ENCODE peak calls at places on chromosomes 7 and 10, in four cellular contexts. P is activated CD8-positive, alpha-beta T cell treated with anti-CD3 and anti-CD28 coated beads for 36 hours; C is suprapubic skin; A is upper lobe of right lung. D is an unnamed sample.

GRCh38 chr10:127875916-127876315 is 16.8 kb downstream of the CLRN3 start:
- DNase-seq in P (no peak), C (no peak), A (no peak), D (no peak)

GRCh38 chr7:92092210-92092609 is 42.1 kb downstream of the CYP51A1 start:
- DNase-seq in P (no peak), C (no peak), A (no peak), D (no peak)

GRCh38 chr10:120204877-120205276 is 252.2 kb upstream of the PLPP4 start:
- DNase-seq in P (no peak), C (no peak), A (no peak), D (no peak)

GRCh38 chr10:5094265-5095205 is at the start of gene AKR1C3:
- DNase-seq in P (no peak), C (no peak), A (no peak), D (no peak)

GRCh38 chr10:98029149-98030092 is 1.0 kb downstream of the CRTAC1 start:
- DNase-seq in P (no peak), C (no peak), A (no peak), D (no peak)

GRCh38 chr10:70907619-70908425 is 19.5 kb upstream of the PCBD1 start:
- DNase-seq in P (no peak), C (no peak), A (peak), D (no peak)

GRCh38 chr10:102150970-102151773 is 1.0 kb upstream of the NOLC1 start:
- DNase-seq in P (no peak), C (no peak), A (no peak), D (no peak)

GRCh38 chr7:148883233-148884048 is 650 bp downstream of the EZH2 start:
- DNase-seq in P (peak), C (peak), A (peak), D (peak)

GRCh38 chr10:63331586-63331985 is 134.2 kb downstream of the JMJD1C start:
- DNase-seq in P (no peak), C (no peak), A (no peak), D (no peak)

GRCh38 chr7:2820508-2820934 is 23.6 kb downstream of the GNA12 start:
- DNase-seq in P (no peak), C (peak), A (peak), D (no peak)

GRCh38 chr7:50723888-50724287 is 58.8 kb downstream of the GRB10 start:
- DNase-seq in P (no peak), C (no peak), A (no peak), D (no peak)

GRCh38 chr10:7302393-7303054 is 108.3 kb downstream of the SFMBT2 start:
- DNase-seq in P (no peak), C (no peak), A (no peak), D (no peak)

GRCh38 chr10:71696635-71697326 is 22.8 kb downstream of the C10orf105 start:
- DNase-seq in P (peak), C (no peak), A (peak), D (no peak)

GRCh38 chr7:48096273-48096672 is 7.2 kb downstream of the UPP1 start:
- DNase-seq in P (peak), C (no peak), A (no peak), D (no peak)

GRCh38 chr7:104627516-104627915 is 299.1 kb downstream of the LHFPL3 start:
- DNase-seq in P (peak), C (no peak), A (no peak), D (no peak)

GRCh38 chr10:80938920-80939319 is 401.2 kb downstream of the SH2D4B start:
- DNase-seq in P (no peak), C (no peak), A (no peak), D (no peak)

GRCh38 chr10:114356786-114357588 is 47.3 kb downstream of the AFAP1L2 start:
- DNase-seq in P (no peak), C (no peak), A (no peak), D (no peak)

GRCh38 chr10:26571655-26572054 is 125.8 kb upstream of the PDSS1 start:
- DNase-seq in P (no peak), C (no peak), A (no peak), D (no peak)

GRCh38 chr10:110918633-110919348 is at the start of gene BBIP1:
- DNase-seq in P (no peak), C (no peak), A (no peak), D (peak)

GRCh38 chr7:151008511-151009323 is 15.6 kb downstream of the ATG9B start:
- DNase-seq in P (peak), C (no peak), A (peak), D (no peak)

GRCh38 chr10:576130-576465 is 113.4 kb downstream of the DIP2C start:
- DNase-seq in P (no peak), C (no peak), A (no peak), D (no peak)

GRCh38 chr10:48948631-48949030 is 9.0 kb upstream of the LRRC18 start:
- DNase-seq in P (no peak), C (no peak), A (no peak), D (no peak)

GRCh38 chr7:66326501-66327180 is 121.5 kb downstream of the TPST1 start:
- DNase-seq in P (no peak), C (no peak), A (no peak), D (no peak)

GRCh38 chr10:12181065-12181775 is 14.5 kb downstream of the NUDT5 start:
- DNase-seq in P (peak), C (no peak), A (peak), D (no peak)

GRCh38 chr10:26334932-26335573 is 103.1 kb upstream of the APBB1IP start:
- DNase-seq in P (peak), C (peak), A (no peak), D (no peak)

GRCh38 chr7:44564606-44565005 is 9.1 kb downstream of the DDX56 start:
- DNase-seq in P (no peak), C (no peak), A (no peak), D (peak)

GRCh38 chr7:150567168-150567567 is at the start of gene GIMAP4:
- DNase-seq in P (peak), C (no peak), A (no peak), D (no peak)

GRCh38 chr7:158812684-158813083 is 16.6 kb downstream of the ESYT2 start:
- DNase-seq in P (peak), C (no peak), A (no peak), D (no peak)

GRCh38 chr10:26090762-26091161 is 125.8 kb upstream of the GAD2 start:
- DNase-seq in P (no peak), C (no peak), A (no peak), D (peak)

GRCh38 chr7:156818133-156818532 is 74.8 kb downstream of the LMBR1 start:
- DNase-seq in P (no peak), C (no peak), A (no peak), D (no peak)

GRCh38 chr7:156816943-156817572 is 75.9 kb downstream of the LMBR1 start:
- DNase-seq in P (no peak), C (no peak), A (no peak), D (no peak)

GRCh38 chr7:156823441-156823840 is 69.5 kb downstream of the LMBR1 start:
- DNase-seq in P (no peak), C (no peak), A (no peak), D (no peak)

GRCh38 chr7:156819733-156820295 is 73.2 kb downstream of the LMBR1 start:
- DNase-seq in P (no peak), C (no peak), A (no peak), D (no peak)

DNA sequence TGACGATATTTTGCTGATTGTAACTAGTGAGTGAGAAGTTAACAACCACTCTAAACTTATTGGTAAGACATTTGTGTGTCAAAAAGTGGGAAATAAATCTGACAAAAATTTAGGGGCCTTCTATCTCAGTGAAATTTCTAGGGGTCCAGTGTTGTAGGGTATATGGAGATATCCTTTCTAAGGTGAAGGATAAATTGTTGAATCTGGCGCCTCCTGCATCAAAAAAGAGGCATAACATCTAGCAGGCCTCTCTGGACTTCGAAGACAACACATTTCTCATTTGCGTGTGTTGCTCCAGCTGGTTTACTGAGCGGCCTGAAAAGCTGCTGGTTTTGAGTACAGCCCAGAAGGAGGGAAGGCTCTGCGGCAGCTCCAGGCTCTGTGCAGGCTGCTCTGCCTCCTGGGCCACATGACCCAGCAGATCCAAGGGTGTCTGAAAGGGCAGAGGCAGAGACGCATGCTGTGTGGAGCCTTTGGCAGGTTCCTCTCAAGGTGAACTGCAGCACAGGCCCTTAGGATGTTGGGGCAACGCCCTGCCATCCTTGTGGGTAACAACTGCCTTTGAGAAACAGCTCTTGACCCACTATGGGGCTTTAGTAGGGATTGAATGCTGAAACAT is 72.4 kb downstream of the LMBR1 start:
- DNase-seq in P (no peak), C (no peak), A (no peak), D (no peak)
- TF ChIP-seq CTCF in P (peak), C (no peak), A (peak), D (peak)

GRCh38 chr10:52314007-52314821 is at the start of gene DKK1:
- DNase-seq in P (peak), C (peak), A (peak), D (peak)
- TF ChIP-seq CTCF in P (no peak), C (no peak), A (peak), D (peak)

DNA sequence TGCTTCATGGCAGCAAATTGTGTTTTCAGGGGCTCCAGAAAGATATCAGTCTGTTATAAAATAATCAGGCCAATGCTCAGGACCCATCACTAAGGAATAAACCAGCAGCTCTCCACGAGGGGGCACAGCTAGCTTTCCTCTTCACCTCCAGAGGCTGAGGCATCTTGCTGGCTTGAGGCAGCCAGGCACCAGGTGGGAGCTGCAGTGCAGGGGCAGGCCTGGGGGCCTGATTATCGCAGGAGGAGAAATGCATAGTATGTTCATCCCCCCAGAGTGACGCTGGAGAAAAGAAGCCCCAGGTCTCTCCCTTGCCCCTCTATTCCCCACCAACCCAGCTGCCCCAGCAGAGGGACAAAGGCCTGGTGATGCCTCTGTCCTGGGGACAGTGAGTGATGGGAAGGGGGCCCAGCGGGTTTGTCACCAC is 128.3 kb upstream of the FAM20C start:
- DNase-seq in P (peak), C (peak), A (peak), D (peak)
- TF ChIP-seq CTCF in P (peak), C (no peak), A (peak), D (peak)

GRCh38 chr10:73219384-73219783 is 27.7 kb downstream of the DNAJC9 start:
- DNase-seq in P (no peak), C (no peak), A (no peak), D (no peak)

GRCh38 chr10:73217628-73218027 is 29.4 kb downstream of the DNAJC9 start:
- DNase-seq in P (no peak), C (no peak), A (no peak), D (no peak)

GRCh38 chr10:73215749-73216148 is 31.3 kb downstream of the DNAJC9 start:
- DNase-seq in P (no peak), C (no peak), A (no peak), D (no peak)

GRCh38 chr10:73220989-73221388 is 26.1 kb downstream of the DNAJC9 start:
- DNase-seq in P (no peak), C (no peak), A (no peak), D (no peak)

DNA sequence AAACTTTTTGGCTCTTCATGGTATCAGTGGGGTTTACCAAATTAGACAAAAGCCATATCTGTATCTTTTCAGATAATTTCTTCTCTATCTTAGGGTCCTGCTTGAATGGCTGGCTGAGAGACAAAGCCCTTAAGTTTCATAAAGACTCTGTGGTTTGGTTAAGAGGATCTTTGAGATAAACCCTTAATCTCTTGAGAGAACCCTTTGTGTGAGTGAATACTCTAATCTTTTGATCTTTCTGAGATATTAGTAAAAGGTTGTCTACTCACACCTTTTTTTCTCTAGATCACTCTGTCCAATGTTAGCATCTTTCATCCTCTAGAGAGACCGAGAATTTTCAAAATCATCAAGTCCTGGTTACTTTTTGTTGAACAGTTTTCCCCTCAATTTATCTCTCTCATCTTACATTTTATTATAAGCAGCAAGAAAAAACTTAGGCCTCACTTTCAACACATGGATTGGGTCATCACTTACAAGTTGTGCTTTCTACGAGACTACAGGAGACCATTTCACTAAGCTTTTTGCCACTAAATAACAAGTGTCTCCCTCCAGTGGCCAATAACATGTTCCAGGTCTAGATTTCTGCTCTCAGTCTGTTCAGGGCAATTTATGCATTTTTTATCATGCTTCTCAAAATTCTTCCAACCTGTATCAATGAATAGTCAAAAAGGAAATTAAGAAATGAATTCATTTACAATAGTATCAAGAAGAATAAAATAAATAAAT is 28.4 kb downstream of the DNAJC9 start:
- DNase-seq in P (no peak), C (no peak), A (no peak), D (no peak)
- TF ChIP-seq CTCF in P (peak), C (no peak), A (peak), D (peak)

GRCh38 chr7:117157121-117157870 is 165.6 kb downstream of the WNT2 start:
- DNase-seq in P (no peak), C (no peak), A (no peak), D (no peak)
- TF ChIP-seq CTCF in P (no peak), C (no peak), A (peak), D (peak)

DNA sequence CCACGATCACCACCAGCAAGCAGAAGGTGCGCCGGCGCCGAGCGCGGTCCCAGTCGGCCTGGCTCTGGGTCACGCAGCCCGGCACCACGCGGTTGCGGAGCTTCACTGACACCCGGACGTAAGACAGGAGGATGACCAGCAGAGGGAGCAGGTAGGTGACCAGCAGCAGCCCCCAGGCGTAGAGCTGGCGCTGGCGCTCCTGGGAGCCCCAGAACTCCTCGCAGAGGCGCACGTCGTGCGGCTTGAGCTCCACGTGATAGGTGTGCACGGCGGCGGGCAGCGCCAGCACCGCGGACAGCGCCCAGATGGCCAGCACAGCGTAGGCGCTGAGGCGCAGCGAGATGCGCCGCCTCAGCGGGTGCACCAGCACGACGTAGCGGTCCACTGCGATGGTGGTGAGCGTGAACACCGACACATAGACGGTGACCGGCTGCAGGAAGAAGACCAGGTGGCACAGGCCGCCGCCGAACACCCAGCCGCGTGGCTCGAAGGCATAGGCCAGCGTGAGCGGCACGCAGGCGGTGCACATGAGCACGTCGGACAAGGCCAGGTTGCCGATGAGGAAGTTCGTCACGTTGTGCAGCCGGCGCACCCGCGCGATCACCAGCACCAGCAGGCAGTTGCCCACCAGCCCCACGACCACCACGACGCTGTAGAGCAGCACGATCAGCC is 920 bp downstream of the PRLHR start:
- DNase-seq in P (peak), C (no peak), A (no peak), D (no peak)
- TF ChIP-seq CTCF in P (no peak), C (no peak), A (peak), D (peak)

GRCh38 chr10:55174419-55174818 is 373.4 kb upstream of the PCDH15 start:
- DNase-seq in P (no peak), C (no peak), A (no peak), D (no peak)
- TF ChIP-seq CTCF in P (no peak), C (no peak), A (no peak), D (peak)

GRCh38 chr7:64636386-64636785 is 29.5 kb upstream of the ZNF107 start:
- DNase-seq in P (peak), C (no peak), A (no peak), D (no peak)
- TF ChIP-seq CTCF in P (peak), C (peak), A (peak), D (peak)